ENCODE peak calls at places on chromosomes 5 and 9, in eight cellular contexts. R, Z, L, T, P, G, O and A are unnamed samples.

GRCh38 chr5:131214828-131215227 is 44.1 kb downstream of the LYRM7 start:
- DNase-seq in R (no peak), Z (no peak), L (no peak), T (no peak), P (no peak), G (no peak), O (no peak), A (no peak)

GRCh38 chr5:33928283-33928682 is 7.9 kb upstream of the RXFP3 start:
- DNase-seq in R (no peak), Z (no peak), L (no peak), T (no peak), P (no peak), G (no peak), O (no peak), A (no peak)

GRCh38 chr9:20297646-20298084 is 324.6 kb downstream of the MLLT3 start:
- DNase-seq in R (no peak), Z (no peak), L (no peak), T (peak), P (no peak), G (no peak), O (no peak), A (peak)

GRCh38 chr5:84113246-84114118 is 271.2 kb downstream of the EDIL3 start:
- DNase-seq in R (no peak), Z (no peak), L (no peak), T (no peak), P (no peak), G (peak), O (no peak), A (no peak)

GRCh38 chr5:80149161-80149609 is 106.7 kb downstream of the SERINC5 start:
- DNase-seq in R (no peak), Z (no peak), L (no peak), T (no peak), P (no peak), G (no peak), O (no peak), A (no peak)

GRCh38 chr5:177399903-177400868 is at the start of gene PFN3:
- DNase-seq in R (no peak), Z (no peak), L (no peak), T (peak), P (peak), G (no peak), O (no peak), A (no peak)

GRCh38 chr9:127178646-127179632 is 56.5 kb upstream of the ANGPTL2 start:
- DNase-seq in R (no peak), Z (no peak), L (no peak), T (no peak), P (no peak), G (no peak), O (no peak), A (no peak)

GRCh38 chr5:172588380-172588779 is 52.7 kb upstream of the NEURL1B start:
- DNase-seq in R (no peak), Z (no peak), L (no peak), T (no peak), P (no peak), G (no peak), O (no peak), A (no peak)

GRCh38 chr5:171270136-171270535 is 38.9 kb upstream of the TLX3 start:
- DNase-seq in R (no peak), Z (no peak), L (no peak), T (peak), P (no peak), G (no peak), O (no peak), A (no peak)

GRCh38 chr5:140840978-140841962 is at the start of gene PCDHA8:
- DNase-seq in R (peak), Z (peak), L (no peak), T (peak), P (no peak), G (no peak), O (no peak), A (peak)

GRCh38 chr5:35393901-35394300 is 163.6 kb upstream of the PRLR start:
- DNase-seq in R (no peak), Z (no peak), L (no peak), T (no peak), P (no peak), G (no peak), O (no peak), A (no peak)

GRCh38 chr5:77590347-77590746 is 48.2 kb downstream of the OTP start:
- DNase-seq in R (no peak), Z (no peak), L (no peak), T (no peak), P (no peak), G (no peak), O (peak), A (no peak)

GRCh38 chr5:40754381-40755092 is 1.2 kb downstream of the TTC33 start:
- DNase-seq in R (no peak), Z (no peak), L (no peak), T (peak), P (no peak), G (no peak), O (no peak), A (no peak)

GRCh38 chr5:160420331-160420610 is 1.4 kb upstream of the PTTG1 start:
- DNase-seq in R (no peak), Z (no peak), L (no peak), T (no peak), P (no peak), G (no peak), O (no peak), A (no peak)

GRCh38 chr5:150303660-150304411 is 1.1 kb upstream of the ARSI start:
- DNase-seq in R (no peak), Z (no peak), L (no peak), T (no peak), P (no peak), G (no peak), O (no peak), A (no peak)

GRCh38 chr5:168802337-168802736 is 223.2 kb upstream of the PANK3 start:
- DNase-seq in R (no peak), Z (no peak), L (no peak), T (no peak), P (no peak), G (no peak), O (no peak), A (no peak)

GRCh38 chr9:114732842-114733241 is 50.9 kb upstream of the TEX48 start:
- DNase-seq in R (peak), Z (no peak), L (no peak), T (peak), P (no peak), G (no peak), O (no peak), A (no peak)

GRCh38 chr5:159515197-159515596 is 184.9 kb upstream of the IL12B start:
- DNase-seq in R (no peak), Z (no peak), L (no peak), T (no peak), P (no peak), G (no peak), O (no peak), A (no peak)

GRCh38 chr5:1833264-1834021 is 32.2 kb downstream of the NDUFS6 start:
- DNase-seq in R (no peak), Z (no peak), L (no peak), T (no peak), P (no peak), G (no peak), O (no peak), A (peak)

GRCh38 chr9:74742176-74742575 is 145.5 kb downstream of the TRPM6 start:
- DNase-seq in R (no peak), Z (no peak), L (no peak), T (no peak), P (no peak), G (no peak), O (no peak), A (no peak)

GRCh38 chr5:15391648-15392392 is 108.2 kb upstream of the FBXL7 start:
- DNase-seq in R (no peak), Z (no peak), L (no peak), T (peak), P (no peak), G (no peak), O (no peak), A (no peak)

GRCh38 chr9:5499157-5499556 is 11.2 kb upstream of the PDCD1LG2 start:
- DNase-seq in R (no peak), Z (no peak), L (no peak), T (no peak), P (no peak), G (no peak), O (no peak), A (no peak)

GRCh38 chr5:43171441-43171840 is 20.6 kb upstream of the NIM1K start:
- DNase-seq in R (no peak), Z (no peak), L (no peak), T (no peak), P (no peak), G (no peak), O (no peak), A (no peak)

GRCh38 chr9:104339692-104340091 is 164.4 kb upstream of the OR13F1 start:
- DNase-seq in R (no peak), Z (no peak), L (no peak), T (peak), P (no peak), G (no peak), O (no peak), A (no peak)

GRCh38 chr9:100125236-100125635 is 26.2 kb downstream of the INVS start:
- DNase-seq in R (no peak), Z (no peak), L (no peak), T (no peak), P (no peak), G (no peak), O (no peak), A (no peak)

GRCh38 chr9:21674894-21675293 is 127.5 kb upstream of the MTAP start:
- DNase-seq in R (no peak), Z (no peak), L (no peak), T (peak), P (no peak), G (no peak), O (no peak), A (no peak)

GRCh38 chr5:19240150-19240549 is 747.9 kb downstream of the CDH18 start:
- DNase-seq in R (no peak), Z (no peak), L (no peak), T (peak), P (no peak), G (no peak), O (no peak), A (no peak)

GRCh38 chr9:9752722-9753121 is 860.1 kb downstream of the PTPRD start:
- DNase-seq in R (no peak), Z (no peak), L (no peak), T (no peak), P (no peak), G (no peak), O (no peak), A (no peak)

GRCh38 chr5:111252799-111253564 is 28.8 kb downstream of the CAMK4 start:
- DNase-seq in R (no peak), Z (peak), L (no peak), T (no peak), P (no peak), G (no peak), O (no peak), A (no peak)

GRCh38 chr5:39520232-39520572 is 95.4 kb upstream of the DAB2 start:
- DNase-seq in R (no peak), Z (no peak), L (no peak), T (peak), P (no peak), G (no peak), O (no peak), A (no peak)

GRCh38 chr9:81393985-81394811 is 295.1 kb downstream of the TLE1 start:
- DNase-seq in R (no peak), Z (no peak), L (no peak), T (peak), P (no peak), G (no peak), O (no peak), A (no peak)

GRCh38 chr9:1018121-1018520 is 32.0 kb upstream of the DMRT2 start:
- DNase-seq in R (no peak), Z (peak), L (no peak), T (peak), P (no peak), G (no peak), O (no peak), A (no peak)

GRCh38 chr5:138528208-138528607 is 14.8 kb downstream of the ETF1 start:
- DNase-seq in R (no peak), Z (no peak), L (no peak), T (no peak), P (no peak), G (no peak), O (no peak), A (no peak)

GRCh38 chr9:117938086-117938485 is 233.9 kb downstream of the TLR4 start:
- DNase-seq in R (no peak), Z (no peak), L (no peak), T (no peak), P (no peak), G (no peak), O (no peak), A (no peak)

GRCh38 chr5:142894749-142895148 is 124.6 kb downstream of the ARHGAP26 start:
- DNase-seq in R (no peak), Z (no peak), L (no peak), T (peak), P (no peak), G (no peak), O (no peak), A (no peak)